ENCODE peak calls at places on chromosome 4, in seven cellular contexts. One of them, this sample, is unnamed.

GRCh38 chr4:159042097-159042605 is 60.7 kb upstream of the RAPGEF2 start:
- DNase-seq in fibroblast of mammary gland: no peak
- DNase-seq in transverse colon: peak
- DNase-seq in choroid plexus epithelial cell: peak
- DNase-seq in Calu3: no peak
- DNase-seq in breast epithelium: no peak
- DNase-seq in progenitor cell of endocrine pancreas: no peak
- DNase-seq in this sample: no peak

GRCh38 chr4:5045099-5045498 is 6.2 kb upstream of the STK32B start:
- DNase-seq in fibroblast of mammary gland: peak
- DNase-seq in transverse colon: peak
- DNase-seq in choroid plexus epithelial cell: peak
- DNase-seq in Calu3: no peak
- DNase-seq in breast epithelium: no peak
- DNase-seq in progenitor cell of endocrine pancreas: no peak
- DNase-seq in this sample: no peak

GRCh38 chr4:6732441-6733357 is 16.7 kb downstream of the BLOC1S4 start:
- DNase-seq in fibroblast of mammary gland: peak
- DNase-seq in transverse colon: peak
- DNase-seq in choroid plexus epithelial cell: peak
- DNase-seq in Calu3: peak
- DNase-seq in breast epithelium: no peak
- DNase-seq in progenitor cell of endocrine pancreas: no peak
- DNase-seq in this sample: peak

GRCh38 chr4:107261241-107261874 is 225.2 kb upstream of the DKK2 start:
- DNase-seq in fibroblast of mammary gland: no peak
- DNase-seq in transverse colon: no peak
- DNase-seq in choroid plexus epithelial cell: no peak
- DNase-seq in Calu3: no peak
- DNase-seq in breast epithelium: no peak
- DNase-seq in progenitor cell of endocrine pancreas: no peak
- DNase-seq in this sample: peak

GRCh38 chr4:145887241-145887964 is 51.2 kb downstream of the ZNF827 start:
- DNase-seq in fibroblast of mammary gland: peak
- DNase-seq in transverse colon: no peak
- DNase-seq in choroid plexus epithelial cell: peak
- DNase-seq in Calu3: no peak
- DNase-seq in breast epithelium: no peak
- DNase-seq in progenitor cell of endocrine pancreas: no peak
- DNase-seq in this sample: no peak

GRCh38 chr4:155972098-155972497 is 18.4 kb upstream of the CTSO start:
- DNase-seq in fibroblast of mammary gland: peak
- DNase-seq in transverse colon: no peak
- DNase-seq in choroid plexus epithelial cell: peak
- DNase-seq in Calu3: peak
- DNase-seq in breast epithelium: no peak
- DNase-seq in progenitor cell of endocrine pancreas: no peak
- DNase-seq in this sample: peak

GRCh38 chr4:183287677-183288076 is 32.4 kb downstream of the CLDN22 start:
- DNase-seq in fibroblast of mammary gland: no peak
- DNase-seq in transverse colon: no peak
- DNase-seq in choroid plexus epithelial cell: no peak
- DNase-seq in Calu3: peak
- DNase-seq in breast epithelium: no peak
- DNase-seq in progenitor cell of endocrine pancreas: no peak
- DNase-seq in this sample: no peak

GRCh38 chr4:147498031-147498700 is 17.3 kb downstream of the EDNRA start:
- DNase-seq in fibroblast of mammary gland: peak
- DNase-seq in transverse colon: no peak
- DNase-seq in choroid plexus epithelial cell: peak
- DNase-seq in Calu3: no peak
- DNase-seq in breast epithelium: no peak
- DNase-seq in progenitor cell of endocrine pancreas: no peak
- DNase-seq in this sample: peak

GRCh38 chr4:22237155-22237751 is 278.6 kb downstream of the ADGRA3 start:
- DNase-seq in fibroblast of mammary gland: peak
- DNase-seq in transverse colon: peak
- DNase-seq in choroid plexus epithelial cell: no peak
- DNase-seq in Calu3: peak
- DNase-seq in breast epithelium: no peak
- DNase-seq in progenitor cell of endocrine pancreas: peak
- DNase-seq in this sample: peak

GRCh38 chr4:145882594-145882993 is 56.0 kb downstream of the ZNF827 start:
- DNase-seq in fibroblast of mammary gland: no peak
- DNase-seq in transverse colon: no peak
- DNase-seq in choroid plexus epithelial cell: no peak
- DNase-seq in Calu3: no peak
- DNase-seq in breast epithelium: no peak
- DNase-seq in progenitor cell of endocrine pancreas: no peak
- DNase-seq in this sample: no peak

GRCh38 chr4:165651901-165652300 is 221.1 kb upstream of the TLL1 start:
- DNase-seq in fibroblast of mammary gland: no peak
- DNase-seq in transverse colon: no peak
- DNase-seq in choroid plexus epithelial cell: no peak
- DNase-seq in Calu3: no peak
- DNase-seq in breast epithelium: no peak
- DNase-seq in progenitor cell of endocrine pancreas: no peak
- DNase-seq in this sample: no peak

GRCh38 chr4:80128941-80129340 is 55.9 kb upstream of the ANTXR2 start:
- DNase-seq in fibroblast of mammary gland: no peak
- DNase-seq in transverse colon: no peak
- DNase-seq in choroid plexus epithelial cell: no peak
- DNase-seq in Calu3: no peak
- DNase-seq in breast epithelium: no peak
- DNase-seq in progenitor cell of endocrine pancreas: no peak
- DNase-seq in this sample: no peak

GRCh38 chr4:94334962-94335361 is 7.7 kb downstream of the HPGDS start:
- DNase-seq in fibroblast of mammary gland: no peak
- DNase-seq in transverse colon: no peak
- DNase-seq in choroid plexus epithelial cell: no peak
- DNase-seq in Calu3: no peak
- DNase-seq in breast epithelium: no peak
- DNase-seq in progenitor cell of endocrine pancreas: no peak
- DNase-seq in this sample: no peak

GRCh38 chr4:38034986-38035882 is 75.0 kb downstream of the PTTG2 start:
- DNase-seq in fibroblast of mammary gland: peak
- DNase-seq in transverse colon: no peak
- DNase-seq in choroid plexus epithelial cell: peak
- DNase-seq in Calu3: peak
- DNase-seq in breast epithelium: no peak
- DNase-seq in progenitor cell of endocrine pancreas: no peak
- DNase-seq in this sample: peak

DNA sequence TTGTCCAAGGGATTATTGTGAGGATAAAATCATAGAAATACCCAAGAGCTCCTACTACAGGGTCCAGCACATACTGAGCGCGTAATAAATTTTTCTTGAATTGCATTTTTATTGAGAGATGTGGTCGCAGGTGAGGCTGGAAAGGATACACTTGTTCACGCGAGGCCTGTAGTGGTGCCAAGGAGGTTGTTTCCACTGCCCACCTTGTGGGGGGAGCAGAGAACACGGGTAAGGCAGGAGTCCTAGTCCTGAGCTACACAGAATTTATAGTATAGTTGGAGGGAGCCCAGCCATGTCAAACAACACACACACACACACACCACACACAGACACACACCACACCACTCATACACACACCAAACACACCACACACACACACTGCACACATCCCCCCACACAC is 31.8 kb upstream of the CYP4V2 start:
- DNase-seq in fibroblast of mammary gland: no peak
- DNase-seq in transverse colon: no peak
- DNase-seq in choroid plexus epithelial cell: no peak
- DNase-seq in Calu3: no peak
- DNase-seq in breast epithelium: no peak
- DNase-seq in progenitor cell of endocrine pancreas: no peak
- DNase-seq in this sample: no peak
- TF ChIP-seq CTCF in fibroblast of mammary gland: no peak
- TF ChIP-seq CTCF in transverse colon: no peak
- TF ChIP-seq CTCF in choroid plexus epithelial cell: no peak
- TF ChIP-seq CTCF in Calu3: no peak
- TF ChIP-seq CTCF in breast epithelium: no peak
- TF ChIP-seq CTCF in progenitor cell of endocrine pancreas: no peak
- TF ChIP-seq CTCF in this sample: no peak

DNA sequence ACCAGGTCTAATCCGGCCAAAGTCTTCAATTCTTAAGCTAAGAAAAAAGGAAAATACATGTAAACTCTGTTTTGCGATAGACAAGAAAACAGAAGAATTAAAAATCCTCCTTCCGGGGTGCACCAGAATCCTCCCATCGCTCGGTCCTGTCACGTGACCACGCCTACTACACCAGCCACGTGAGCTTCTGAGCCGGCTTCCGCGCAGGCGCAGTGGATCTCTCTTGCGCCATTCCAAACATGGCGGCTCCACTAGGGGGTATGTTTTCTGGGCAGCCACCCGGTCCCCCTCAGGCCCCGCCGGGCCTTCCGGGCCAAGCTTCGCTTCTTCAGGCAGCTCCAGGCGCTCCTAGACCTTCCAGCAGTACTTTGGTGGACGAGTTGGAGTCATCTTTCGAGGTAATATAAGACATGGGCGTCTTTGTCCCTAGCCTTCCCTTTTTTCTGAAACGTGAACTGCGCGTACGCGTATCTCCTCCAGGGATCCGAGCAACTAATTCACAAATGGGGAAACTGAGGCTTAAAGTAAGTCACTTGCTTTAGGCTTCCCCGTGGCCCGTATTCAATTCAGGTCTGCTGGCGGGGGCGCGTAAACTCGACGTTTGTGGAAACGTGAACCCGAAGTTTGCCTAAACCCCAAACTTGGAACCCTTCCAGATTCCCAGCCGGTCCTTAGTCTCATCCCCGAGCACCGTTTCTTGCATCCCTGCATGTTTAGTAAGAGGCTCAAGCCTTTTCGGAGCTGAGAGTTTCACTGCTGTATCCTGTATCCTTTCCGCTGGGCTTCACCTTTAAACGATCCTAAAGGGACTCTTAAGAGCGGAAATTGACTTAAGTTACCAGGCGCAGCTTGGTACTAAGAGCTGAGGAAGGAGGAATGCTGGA is at the start of gene MED28:
- DNase-seq in fibroblast of mammary gland: peak
- DNase-seq in transverse colon: peak
- DNase-seq in choroid plexus epithelial cell: peak
- DNase-seq in Calu3: peak
- DNase-seq in breast epithelium: peak
- DNase-seq in progenitor cell of endocrine pancreas: peak
- DNase-seq in this sample: peak
- TF ChIP-seq CTCF in fibroblast of mammary gland: no peak
- TF ChIP-seq CTCF in transverse colon: peak
- TF ChIP-seq CTCF in choroid plexus epithelial cell: peak
- TF ChIP-seq CTCF in Calu3: no peak
- TF ChIP-seq CTCF in breast epithelium: peak
- TF ChIP-seq CTCF in progenitor cell of endocrine pancreas: no peak
- TF ChIP-seq CTCF in this sample: no peak

DNA sequence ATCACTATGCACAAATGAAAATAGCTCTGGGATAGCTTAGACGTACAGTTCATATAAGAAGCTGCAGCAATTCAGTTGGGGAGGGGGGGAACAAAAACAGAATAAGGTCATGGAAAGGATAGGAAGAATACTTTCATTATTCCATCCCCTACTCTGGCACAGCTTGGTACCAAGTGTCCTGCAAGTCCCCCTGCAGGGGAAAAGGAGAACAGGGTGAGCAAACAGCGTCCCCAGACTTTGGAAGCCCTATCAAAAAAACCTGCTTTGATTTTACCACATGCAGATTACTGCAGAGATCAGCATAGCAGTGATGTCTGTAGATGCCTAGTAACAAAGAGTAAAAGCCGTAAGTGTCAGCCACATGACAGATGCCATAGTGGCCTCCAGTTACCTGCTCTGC is 209.4 kb upstream of the NEIL3 start:
- DNase-seq in fibroblast of mammary gland: no peak
- DNase-seq in transverse colon: no peak
- DNase-seq in choroid plexus epithelial cell: no peak
- DNase-seq in Calu3: no peak
- DNase-seq in breast epithelium: no peak
- DNase-seq in progenitor cell of endocrine pancreas: no peak
- DNase-seq in this sample: no peak
- TF ChIP-seq CTCF in fibroblast of mammary gland: no peak
- TF ChIP-seq CTCF in transverse colon: no peak
- TF ChIP-seq CTCF in choroid plexus epithelial cell: peak
- TF ChIP-seq CTCF in Calu3: no peak
- TF ChIP-seq CTCF in breast epithelium: no peak
- TF ChIP-seq CTCF in progenitor cell of endocrine pancreas: no peak
- TF ChIP-seq CTCF in this sample: no peak

GRCh38 chr4:163672751-163673150 is 178.3 kb downstream of the TMA16 start:
- DNase-seq in fibroblast of mammary gland: no peak
- DNase-seq in transverse colon: no peak
- DNase-seq in choroid plexus epithelial cell: no peak
- DNase-seq in Calu3: no peak
- DNase-seq in breast epithelium: no peak
- DNase-seq in progenitor cell of endocrine pancreas: no peak
- DNase-seq in this sample: no peak
- TF ChIP-seq CTCF in fibroblast of mammary gland: no peak
- TF ChIP-seq CTCF in transverse colon: no peak
- TF ChIP-seq CTCF in choroid plexus epithelial cell: no peak
- TF ChIP-seq CTCF in Calu3: no peak
- TF ChIP-seq CTCF in breast epithelium: no peak
- TF ChIP-seq CTCF in progenitor cell of endocrine pancreas: no peak
- TF ChIP-seq CTCF in this sample: no peak

GRCh38 chr4:130808492-130808891 is 1712.5 kb downstream of the C4orf33 start:
- DNase-seq in fibroblast of mammary gland: peak
- DNase-seq in transverse colon: no peak
- DNase-seq in choroid plexus epithelial cell: peak
- DNase-seq in Calu3: no peak
- DNase-seq in breast epithelium: no peak
- DNase-seq in progenitor cell of endocrine pancreas: no peak
- DNase-seq in this sample: peak
- TF ChIP-seq CTCF in fibroblast of mammary gland: peak
- TF ChIP-seq CTCF in transverse colon: peak
- TF ChIP-seq CTCF in choroid plexus epithelial cell: peak
- TF ChIP-seq CTCF in Calu3: peak
- TF ChIP-seq CTCF in breast epithelium: no peak
- TF ChIP-seq CTCF in progenitor cell of endocrine pancreas: peak
- TF ChIP-seq CTCF in this sample: peak

This sample was measured in MCF 10A.